ENCODE peak calls at places on chromosomes 4 and X, in four cellular contexts. One of them, this sample, is unnamed.

GRCh38 chr4:74675673-74676279 is 118.5 kb downstream of the BTC start:
- DNase-seq in OCI-LY7: peak; percentile 40
- DNase-seq in HCT116: peak; percentile 80
- DNase-seq in neural progenitor cell: peak; percentile 62
- DNase-seq in this sample: peak; percentile 72

GRCh38 chrX:37423864-37424569 is 74.9 kb downstream of the PRRG1 start:
- DNase-seq in OCI-LY7: no peak
- DNase-seq in HCT116: no peak
- DNase-seq in neural progenitor cell: no peak
- DNase-seq in this sample: peak; percentile 1

GRCh38 chr4:99087887-99088484 is 602 bp downstream of the ADH5 start:
- DNase-seq in OCI-LY7: peak; percentile 52
- DNase-seq in HCT116: no peak
- DNase-seq in neural progenitor cell: peak; percentile 64
- DNase-seq in this sample: peak; percentile 57

GRCh38 chrX:96763608-96764007 is 79.0 kb downstream of the DIAPH2 start:
- DNase-seq in OCI-LY7: no peak
- DNase-seq in HCT116: no peak
- DNase-seq in neural progenitor cell: no peak
- DNase-seq in this sample: no peak

GRCh38 chr4:139108567-139109128 is 68.4 kb downstream of the ELF2 start:
- DNase-seq in OCI-LY7: no peak
- DNase-seq in HCT116: no peak
- DNase-seq in neural progenitor cell: no peak
- DNase-seq in this sample: no peak

GRCh38 chr4:105989411-105990242 is 94.4 kb downstream of the NPNT start:
- DNase-seq in OCI-LY7: no peak
- DNase-seq in HCT116: no peak
- DNase-seq in neural progenitor cell: no peak
- DNase-seq in this sample: no peak

GRCh38 chrX:46279925-46280313 is 265.3 kb downstream of the ZNF674 start:
- DNase-seq in OCI-LY7: no peak
- DNase-seq in HCT116: no peak
- DNase-seq in neural progenitor cell: no peak
- DNase-seq in this sample: no peak

GRCh38 chrX:104564921-104565703 is 887 bp upstream of the IL1RAPL2 start:
- DNase-seq in OCI-LY7: no peak
- DNase-seq in HCT116: no peak
- DNase-seq in neural progenitor cell: no peak
- DNase-seq in this sample: peak; percentile 23

DNA sequence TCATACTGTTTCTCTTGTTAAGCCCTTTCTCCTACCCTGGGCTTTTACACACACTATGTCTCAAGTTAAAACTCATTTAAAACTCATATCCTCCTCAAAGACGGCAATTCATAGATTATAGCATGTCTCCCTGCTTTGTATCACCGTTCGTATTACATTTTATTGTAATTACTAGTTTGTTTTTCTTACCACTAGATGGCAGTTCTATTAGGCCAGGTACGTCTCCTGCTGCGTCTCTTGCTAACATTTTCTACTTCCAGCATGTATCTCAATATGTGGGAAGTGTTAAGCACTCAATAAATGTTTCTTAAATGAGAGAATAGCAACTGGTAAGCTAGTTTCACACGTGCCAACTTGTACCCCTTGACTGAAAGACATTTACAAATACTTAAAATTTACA is 450.3 kb upstream of the PCDH7 start:
- DNase-seq in OCI-LY7: no peak
- DNase-seq in HCT116: peak; percentile 43
- DNase-seq in neural progenitor cell: no peak
- DNase-seq in this sample: peak; percentile 44
- TF ChIP-seq CTCF in OCI-LY7: peak; percentile 56
- TF ChIP-seq CTCF in HCT116: peak; percentile 50
- TF ChIP-seq CTCF in neural progenitor cell: peak; percentile 54
- TF ChIP-seq CTCF in this sample: peak; percentile 62

DNA sequence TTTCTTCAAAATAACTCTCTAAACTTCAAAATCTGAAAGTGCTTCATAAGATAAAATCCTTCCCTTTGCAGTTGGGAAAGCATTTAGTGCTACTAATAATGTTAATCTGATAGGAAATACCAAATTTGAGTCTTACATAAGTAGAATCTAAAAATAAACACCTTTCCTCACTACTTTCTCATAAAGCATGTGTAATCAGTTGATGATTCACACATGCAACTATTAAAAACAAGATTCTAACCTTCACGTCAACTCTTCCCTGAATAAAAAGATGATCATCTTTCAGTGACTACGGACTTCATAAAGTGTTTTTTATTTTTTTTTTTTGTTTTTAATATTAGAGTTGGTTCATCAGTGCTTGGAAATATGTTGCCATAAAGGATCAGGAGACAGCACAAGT is 172.6 kb downstream of the ACTRT1 start:
- DNase-seq in OCI-LY7: no peak
- DNase-seq in HCT116: no peak
- DNase-seq in neural progenitor cell: no peak
- DNase-seq in this sample: no peak
- TF ChIP-seq EZH2phosphoT487 in OCI-LY7: no peak
- TF ChIP-seq EZH2phosphoT487 in HCT116: no peak
- TF ChIP-seq EZH2phosphoT487 in neural progenitor cell: no peak
- TF ChIP-seq EZH2phosphoT487 in this sample: no peak

GRCh38 chrX:72003811-72004750 is 93.4 kb downstream of the NHSL2 start:
- DNase-seq in OCI-LY7: no peak
- DNase-seq in HCT116: peak; percentile 40
- DNase-seq in neural progenitor cell: peak; percentile 64
- DNase-seq in this sample: peak; percentile 77
- TF ChIP-seq CTCF in OCI-LY7: no peak
- TF ChIP-seq CTCF in HCT116: peak; percentile 44
- TF ChIP-seq CTCF in neural progenitor cell: peak; percentile 48
- TF ChIP-seq CTCF in this sample: peak; percentile 84

GRCh38 chr4:173181769-173182374 is 13.3 kb downstream of the GALNT7 start:
- DNase-seq in OCI-LY7: no peak
- DNase-seq in HCT116: peak; percentile 75
- DNase-seq in neural progenitor cell: no peak
- DNase-seq in this sample: no peak

GRCh38 chr4:173176010-173176409 is 7.4 kb downstream of the GALNT7 start:
- DNase-seq in OCI-LY7: no peak
- DNase-seq in HCT116: no peak
- DNase-seq in neural progenitor cell: no peak
- DNase-seq in this sample: peak; percentile 44

GRCh38 chr4:173178144-173178543 is 9.5 kb downstream of the GALNT7 start:
- DNase-seq in OCI-LY7: no peak
- DNase-seq in HCT116: no peak
- DNase-seq in neural progenitor cell: no peak
- DNase-seq in this sample: no peak

GRCh38 chr4:173174184-173175156 is 5.9 kb downstream of the GALNT7 start:
- DNase-seq in OCI-LY7: peak; percentile 26
- DNase-seq in HCT116: no peak
- DNase-seq in neural progenitor cell: no peak
- DNase-seq in this sample: no peak

GRCh38 chr4:173177232-173177631 is 8.6 kb downstream of the GALNT7 start:
- DNase-seq in OCI-LY7: no peak
- DNase-seq in HCT116: no peak
- DNase-seq in neural progenitor cell: no peak
- DNase-seq in this sample: no peak
- TF ChIP-seq EZH2phosphoT487 in OCI-LY7: no peak
- TF ChIP-seq EZH2phosphoT487 in HCT116: no peak
- TF ChIP-seq EZH2phosphoT487 in neural progenitor cell: no peak
- TF ChIP-seq EZH2phosphoT487 in this sample: no peak

GRCh38 chr4:163195247-163195765 is 28.6 kb upstream of the NAF1 start:
- DNase-seq in OCI-LY7: no peak
- DNase-seq in HCT116: no peak
- DNase-seq in neural progenitor cell: no peak
- DNase-seq in this sample: no peak

GRCh38 chr4:163194593-163194992 is 27.9 kb upstream of the NAF1 start:
- DNase-seq in OCI-LY7: no peak
- DNase-seq in HCT116: no peak
- DNase-seq in neural progenitor cell: no peak
- DNase-seq in this sample: no peak

GRCh38 chr4:163193717-163194116 is 27.0 kb upstream of the NAF1 start:
- DNase-seq in OCI-LY7: peak; percentile 2
- DNase-seq in HCT116: no peak
- DNase-seq in neural progenitor cell: no peak
- DNase-seq in this sample: no peak

GRCh38 chr4:163196904-163197505 is 30.3 kb upstream of the NAF1 start:
- DNase-seq in OCI-LY7: no peak
- DNase-seq in HCT116: no peak
- DNase-seq in neural progenitor cell: no peak
- DNase-seq in this sample: no peak

GRCh38 chr4:163191999-163192398 is 25.3 kb upstream of the NAF1 start:
- DNase-seq in OCI-LY7: peak; percentile 11
- DNase-seq in HCT116: peak; percentile 31
- DNase-seq in neural progenitor cell: no peak
- DNase-seq in this sample: peak; percentile 60
- TF ChIP-seq CTCF in OCI-LY7: peak; percentile 69
- TF ChIP-seq CTCF in HCT116: peak; percentile 63
- TF ChIP-seq CTCF in neural progenitor cell: peak; percentile 20
- TF ChIP-seq CTCF in this sample: peak; percentile 64

GRCh38 chr4:39933689-39934590 is 43.8 kb downstream of the PDS5A start:
- DNase-seq in OCI-LY7: no peak
- DNase-seq in HCT116: no peak
- DNase-seq in neural progenitor cell: no peak
- DNase-seq in this sample: peak; percentile 21
- TF ChIP-seq EZH2phosphoT487 in OCI-LY7: no peak
- TF ChIP-seq EZH2phosphoT487 in HCT116: no peak
- TF ChIP-seq EZH2phosphoT487 in neural progenitor cell: no peak
- TF ChIP-seq EZH2phosphoT487 in this sample: no peak

GRCh38 chrX:23403849-23404248 is 69.2 kb downstream of the PTCHD1 start:
- DNase-seq in OCI-LY7: peak; percentile 0
- DNase-seq in HCT116: peak; percentile 6
- DNase-seq in neural progenitor cell: peak; percentile 18
- DNase-seq in this sample: peak; percentile 37
- TF ChIP-seq CTCF in OCI-LY7: peak; percentile 37
- TF ChIP-seq CTCF in HCT116: peak; percentile 23
- TF ChIP-seq CTCF in neural progenitor cell: peak; percentile 45
- TF ChIP-seq CTCF in this sample: peak; percentile 54

GRCh38 chr4:92232566-92232965 is 71.2 kb upstream of the GRID2 start:
- DNase-seq in OCI-LY7: no peak
- DNase-seq in HCT116: no peak
- DNase-seq in neural progenitor cell: no peak
- DNase-seq in this sample: no peak
- TF ChIP-seq EZH2phosphoT487 in OCI-LY7: no peak
- TF ChIP-seq EZH2phosphoT487 in HCT116: no peak
- TF ChIP-seq EZH2phosphoT487 in neural progenitor cell: no peak
- TF ChIP-seq EZH2phosphoT487 in this sample: no peak